ENCODE peak calls at places on chromosomes 12 and 14, in five cellular contexts. J is dorsolateral prefrontal cortex; O is DMS79; F is activated CD8-positive, alpha-beta memory T cell treated with anti-CD3 and anti-CD28 coated beads, Interleukin-2, amount 10 ng/mL, durations not matched to agents 7 days and 5 days; H is D341Med. C is an unnamed sample.

GRCh38 chr12:42447371-42447786 is 121.4 kb downstream of the PPHLN1 start:
- DNase-seq in J (no peak), O (no peak), F (no peak), H (no peak), C (no peak)

GRCh38 chr14:61178226-61179060 is 102.7 kb downstream of the TMEM30B start:
- DNase-seq in J (no peak), O (no peak), F (peak), H (no peak), C (no peak)

GRCh38 chr12:53660064-53660463 is 15.8 kb downstream of the ATP5MC2 start:
- DNase-seq in J (no peak), O (no peak), F (no peak), H (no peak), C (no peak)

GRCh38 chr14:99415496-99416281 is 65.0 kb downstream of the SETD3 start:
- DNase-seq in J (peak), O (peak), F (peak), H (peak), C (peak)

GRCh38 chr12:94973202-94973601 is 30.3 kb downstream of the NDUFA12 start:
- DNase-seq in J (no peak), O (no peak), F (no peak), H (peak), C (no peak)

GRCh38 chr14:28515571-28515970 is 251.0 kb upstream of the FOXG1 start:
- DNase-seq in J (no peak), O (no peak), F (no peak), H (no peak), C (no peak)

GRCh38 chr14:99930420-99931274 is 134.6 kb upstream of the EVL start:
- DNase-seq in J (no peak), O (no peak), F (peak), H (no peak), C (no peak)

GRCh38 chr12:121811434-121812319 is 7.9 kb downstream of the SETD1B start:
- DNase-seq in J (no peak), O (peak), F (peak), H (peak), C (peak)

C was measured in K562.